ENCODE peak calls at places on chromosomes 6 and 20, in eight cellular contexts. K is GM04504, Y is T47D, N is NCI-H2171 treated with DMSO at 0.1 percent for 48 hours, Q is left colon, G is mucosa of gallbladder, V is HTR-8/SVneo, L is RPMI7951. O is an unnamed sample.

GRCh38 chr6:122790740-122791679 is 2.0 kb downstream of the SMPDL3A start:
- DNase-seq in K (no peak), Y (no peak), N (no peak), Q (no peak), G (no peak), V (no peak), L (no peak), O (no peak)

GRCh38 chr6:64467656-64468055 is 832.1 kb downstream of the PHF3 start:
- DNase-seq in K (no peak), Y (no peak), N (no peak), Q (no peak), G (no peak), V (no peak), L (no peak), O (no peak)

GRCh38 chr6:153143200-153143599 is 12.1 kb upstream of the RGS17 start:
- DNase-seq in K (no peak), Y (no peak), N (no peak), Q (no peak), G (no peak), V (no peak), L (no peak), O (no peak)

GRCh38 chr6:82954351-82954750 is 111.3 kb downstream of the UBE3D start:
- DNase-seq in K (no peak), Y (no peak), N (no peak), Q (no peak), G (no peak), V (no peak), L (no peak), O (no peak)

GRCh38 chr20:23046431-23046830 is 3.0 kb downstream of the THBD start:
- DNase-seq in K (no peak), Y (no peak), N (no peak), Q (no peak), G (no peak), V (no peak), L (no peak), O (no peak)

GRCh38 chr20:24698706-24699206 is 229.3 kb downstream of the SYNDIG1 start:
- DNase-seq in K (no peak), Y (no peak), N (no peak), Q (no peak), G (no peak), V (no peak), L (no peak), O (no peak)

GRCh38 chr20:23290761-23291574 is 59.6 kb upstream of the NXT1 start:
- DNase-seq in K (no peak), Y (no peak), N (no peak), Q (no peak), G (no peak), V (no peak), L (no peak), O (no peak)

GRCh38 chr20:25285856-25286798 is 38.2 kb downstream of the PYGB start:
- DNase-seq in K (no peak), Y (no peak), N (no peak), Q (peak), G (no peak), V (no peak), L (no peak), O (no peak)

GRCh38 chr6:137496392-137496767 is 2.2 kb upstream of the OLIG3 start:
- DNase-seq in K (no peak), Y (no peak), N (no peak), Q (no peak), G (no peak), V (no peak), L (no peak), O (no peak)

GRCh38 chr6:106746660-106747059 is 117.3 kb downstream of the QRSL1 start:
- DNase-seq in K (peak), Y (no peak), N (peak), Q (no peak), G (no peak), V (peak), L (peak), O (peak)

GRCh38 chr6:49551126-49551865 is 828 bp downstream of the C6orf141 start:
- DNase-seq in K (no peak), Y (no peak), N (no peak), Q (peak), G (no peak), V (no peak), L (no peak), O (peak)

GRCh38 chr6:43516697-43517502 is at the start of the genes POLR1C and YIPF3:
- DNase-seq in K (peak), Y (peak), N (peak), Q (peak), G (peak), V (peak), L (peak), O (peak)

GRCh38 chr20:49559411-49560081 is 8.4 kb downstream of the PTGIS start:
- DNase-seq in K (peak), Y (no peak), N (no peak), Q (no peak), G (no peak), V (no peak), L (no peak), O (no peak)

GRCh38 chr6:31354248-31354647 is 2.7 kb downstream of the HLA-B start:
- DNase-seq in K (no peak), Y (no peak), N (no peak), Q (no peak), G (no peak), V (no peak), L (no peak), O (no peak)

GRCh38 chr6:136288566-136289326 is 900 bp downstream of the BCLAF1 start:
- DNase-seq in K (peak), Y (peak), N (peak), Q (peak), G (peak), V (peak), L (peak), O (peak)

GRCh38 chr6:7697432-7697819 is 28.5 kb upstream of the BMP6 start:
- DNase-seq in K (no peak), Y (no peak), N (no peak), Q (no peak), G (no peak), V (no peak), L (no peak), O (no peak)

GRCh38 chr6:145502417-145502816 is 232.9 kb downstream of the EPM2A start:
- DNase-seq in K (no peak), Y (no peak), N (peak), Q (peak), G (no peak), V (no peak), L (peak), O (no peak)

GRCh38 chr20:9903048-9903651 is 64.3 kb upstream of the PAK5 start:
- DNase-seq in K (no peak), Y (no peak), N (peak), Q (peak), G (no peak), V (no peak), L (peak), O (peak)

GRCh38 chr6:105920071-105920470 is 166.1 kb upstream of the PRDM1 start:
- DNase-seq in K (no peak), Y (no peak), N (no peak), Q (no peak), G (no peak), V (no peak), L (no peak), O (no peak)

GRCh38 chr6:133247581-133247980 is 6.4 kb downstream of the EYA4 start:
- DNase-seq in K (no peak), Y (no peak), N (no peak), Q (no peak), G (no peak), V (no peak), L (no peak), O (no peak)

GRCh38 chr20:63008541-63009043 is 1.8 kb upstream of the BHLHE23 start:
- DNase-seq in K (no peak), Y (no peak), N (no peak), Q (no peak), G (no peak), V (no peak), L (no peak), O (no peak)

GRCh38 chr20:40882173-40882572 is 146.4 kb upstream of the TOP1 start:
- DNase-seq in K (no peak), Y (no peak), N (no peak), Q (no peak), G (no peak), V (no peak), L (no peak), O (no peak)

GRCh38 chr20:45036044-45036755 is 64.7 kb downstream of the KCNS1 start:
- DNase-seq in K (no peak), Y (no peak), N (no peak), Q (no peak), G (no peak), V (no peak), L (peak), O (peak)

GRCh38 chr20:1330075-1330830 is 1.3 kb upstream of the SDCBP2 start:
- DNase-seq in K (no peak), Y (no peak), N (no peak), Q (peak), G (peak), V (no peak), L (no peak), O (no peak)

GRCh38 chr6:45423111-45423900 is 45.6 kb upstream of the SUPT3H start:
- DNase-seq in K (no peak), Y (no peak), N (no peak), Q (peak), G (no peak), V (no peak), L (peak), O (no peak)

GRCh38 chr20:63740070-63740500 is 509 bp downstream of the SLC2A4RG start:
- DNase-seq in K (no peak), Y (peak), N (peak), Q (peak), G (peak), V (peak), L (peak), O (peak)

GRCh38 chr6:46221221-46221793 is 50.5 kb upstream of the ENPP5 start:
- DNase-seq in K (no peak), Y (peak), N (peak), Q (no peak), G (no peak), V (peak), L (peak), O (peak)

GRCh38 chr6:139871844-139872510 is 497.5 kb upstream of the CITED2 start:
- DNase-seq in K (no peak), Y (no peak), N (no peak), Q (no peak), G (no peak), V (no peak), L (no peak), O (no peak)

GRCh38 chr6:37488464-37488863 is 11.2 kb downstream of the CCDC167 start:
- DNase-seq in K (no peak), Y (no peak), N (no peak), Q (no peak), G (no peak), V (no peak), L (no peak), O (no peak)

GRCh38 chr6:15457121-15457646 is 205.6 kb downstream of the DTNBP1 start:
- DNase-seq in K (no peak), Y (no peak), N (no peak), Q (no peak), G (no peak), V (no peak), L (no peak), O (no peak)

GRCh38 chr6:39892490-39893129 is 41.7 kb downstream of the MOCS1 start:
- DNase-seq in K (peak), Y (no peak), N (no peak), Q (peak), G (peak), V (peak), L (peak), O (peak)

GRCh38 chr6:70668499-70668812 is 773 bp downstream of the SMAP1 start:
- DNase-seq in K (no peak), Y (no peak), N (peak), Q (no peak), G (no peak), V (peak), L (peak), O (peak)

GRCh38 chr6:51350308-51350904 is 531.7 kb downstream of the TFAP2B start:
- DNase-seq in K (no peak), Y (peak), N (no peak), Q (no peak), G (no peak), V (no peak), L (no peak), O (peak)

GRCh38 chr6:117463762-117464665 is 18.5 kb upstream of the DCBLD1 start:
- DNase-seq in K (no peak), Y (no peak), N (no peak), Q (no peak), G (no peak), V (peak), L (peak), O (peak)

GRCh38 chr6:154579046-154579823 is 68.8 kb upstream of the CNKSR3 start:
- DNase-seq in K (peak), Y (no peak), N (no peak), Q (no peak), G (no peak), V (no peak), L (no peak), O (no peak)

O was measured in RKO.